ENCODE peak calls at places on chromosomes 13 and 19, in five cellular contexts. U, X, G, B and D are unnamed samples.
A peak's percentile ranks its signal among the peaks of the same experiment; 100 is the strongest.

GRCh38 chr13:23288564-23288963 is 107.8 kb downstream of the SGCG start:
- DNase-seq in B (no peak), X (no peak), G (no peak), U (no peak), D (no peak)

GRCh38 chr19:1699386-1699785 is 47.0 kb upstream of the TCF3 start:
- DNase-seq in G (peak; percentile 66), B (no peak), U (no peak), X (no peak), D (no peak)

GRCh38 chr13:106507560-106508274 is 27.7 kb downstream of the EFNB2 start:
- DNase-seq in X (no peak), B (no peak), U (peak; percentile 1), G (no peak), D (no peak)

GRCh38 chr13:34748078-34748477 is 194.0 kb upstream of the NBEA start:
- DNase-seq in B (peak; percentile 54), G (no peak), U (no peak), X (no peak), D (peak; percentile 45)

GRCh38 chr13:88223958-88224357 is 552.8 kb downstream of the SLITRK5 start:
- DNase-seq in X (no peak), G (no peak), U (no peak), B (no peak), D (no peak)

GRCh38 chr19:18440421-18440877 is 2.5 kb upstream of the ISYNA1 start:
- DNase-seq in X (no peak), G (peak; percentile 22), B (no peak), U (peak; percentile 57), D (peak; percentile 60)

GRCh38 chr13:49371943-49372636 is 71.8 kb downstream of the CAB39L start:
- DNase-seq in U (peak; percentile 86), G (no peak), X (no peak), B (no peak), D (no peak)

GRCh38 chr19:21128901-21129698 is 12.7 kb upstream of the ZNF431 start:
- DNase-seq in U (peak; percentile 17), G (no peak), B (peak; percentile 34), X (no peak), D (no peak)

GRCh38 chr13:49436890-49437289 is 7.0 kb downstream of the CAB39L start:
- DNase-seq in B (peak; percentile 43), G (no peak), U (no peak), X (no peak), D (peak; percentile 69)

GRCh38 chr13:106011600-106011999 is 523.9 kb downstream of the EFNB2 start:
- DNase-seq in B (no peak), G (no peak), X (no peak), U (no peak), D (no peak)

GRCh38 chr19:39599116-39599515 is 3.2 kb upstream of the LGALS13 start:
- DNase-seq in U (peak; percentile 30), X (no peak), B (peak; percentile 16), G (no peak), D (no peak)

GRCh38 chr19:12969292-12969988 is at the start of gene DAND5:
- DNase-seq in U (no peak), G (no peak), B (peak; percentile 81), X (no peak), D (no peak)

GRCh38 chr13:29538625-29538976 is 56.9 kb downstream of the SLC7A1 start:
- DNase-seq in B (no peak), U (no peak), X (no peak), G (no peak), D (no peak)

GRCh38 chr13:47064381-47064780 is 167.5 kb upstream of the HTR2A start:
- DNase-seq in U (no peak), X (no peak), B (no peak), G (no peak), D (no peak)

GRCh38 chr19:40807147-40808020 is 8.4 kb downstream of the EGLN2 start:
- DNase-seq in X (no peak), G (no peak), B (no peak), U (peak; percentile 49), D (no peak)

GRCh38 chr13:46844431-46844830 is 47.5 kb upstream of the ESD start:
- DNase-seq in X (no peak), U (no peak), B (no peak), G (no peak), D (no peak)

GRCh38 chr13:112619730-112620639 is 32.0 kb upstream of the TUBGCP3 start:
- DNase-seq in B (peak; percentile 48), U (no peak), X (no peak), G (no peak), D (no peak)

GRCh38 chr19:17234911-17235617 is 9.0 kb downstream of the OCEL1 start:
- DNase-seq in X (no peak), U (no peak), B (peak; percentile 60), G (peak; percentile 91), D (peak; percentile 74)

GRCh38 chr19:51598159-51598915 is 27.3 kb downstream of the ZNF175 start:
- DNase-seq in G (peak; percentile 76), U (no peak), X (no peak), B (peak; percentile 31), D (no peak)

GRCh38 chr13:51832471-51833152 is 12.4 kb downstream of the TMEM272 start:
- DNase-seq in B (no peak), X (no peak), U (no peak), G (no peak), D (no peak)

GRCh38 chr19:5935473-5936307 is 21.6 kb downstream of the CAPS start:
- DNase-seq in B (no peak), U (no peak), X (no peak), G (no peak), D (no peak)

GRCh38 chr19:54424201-54424600 is 8.9 kb downstream of the TTYH1 start:
- DNase-seq in X (no peak), G (peak; percentile 67), B (no peak), U (no peak), D (no peak)

GRCh38 chr19:54421521-54421920 is 6.3 kb downstream of the TTYH1 start:
- DNase-seq in G (no peak), X (no peak), U (no peak), B (no peak), D (no peak)

GRCh38 chr19:54421169-54421516 is 5.9 kb downstream of the TTYH1 start:
- DNase-seq in G (no peak), X (no peak), U (no peak), B (no peak), D (no peak)

GRCh38 chr19:54420383-54421168 is 5.3 kb downstream of the TTYH1 start:
- DNase-seq in G (peak; percentile 56), B (peak; percentile 94), U (peak; percentile 97), X (no peak), D (peak; percentile 42)

GRCh38 chr19:54422136-54422535 is 6.9 kb downstream of the TTYH1 start:
- DNase-seq in G (peak; percentile 70), B (no peak), U (no peak), X (no peak), D (no peak)
- H3K27me3 ChIP-seq in G (peaks cover 20% of the 10 kb centered on the region), B (no peaks in the 10 kb centered on the region), U (no peaks in the 10 kb centered on the region), X (no peaks in the 10 kb centered on the region), D (no peaks in the 10 kb centered on the region)

DNA sequence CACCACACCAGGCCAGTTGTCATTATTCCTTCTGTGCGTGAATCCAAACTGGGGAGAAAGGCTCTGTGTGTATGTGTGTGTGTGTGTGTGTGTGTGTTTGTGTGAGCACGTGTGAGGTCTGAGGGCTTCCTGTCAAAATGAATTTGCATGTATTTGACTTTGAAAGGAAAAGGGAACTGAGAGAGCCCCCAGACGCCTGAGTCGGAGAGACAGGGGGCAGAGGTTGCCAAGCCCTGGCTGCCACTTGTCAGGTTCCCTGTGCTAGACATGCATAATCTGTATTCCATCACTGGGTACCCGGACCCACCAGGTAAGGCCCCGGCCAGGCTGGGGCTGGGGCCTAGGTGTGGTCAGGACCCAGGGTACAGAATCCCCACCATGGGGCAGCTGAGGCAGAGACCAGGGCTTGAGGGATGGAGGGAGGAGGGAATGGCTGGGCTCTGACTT is at the start of gene CLEC17A:
- DNase-seq in B (no peak), X (no peak), U (no peak), G (no peak), D (no peak)
- TF ChIP-seq POLR2A in B (no peak), X (no peak), U (no peak), G (no peak), D (no peak)

GRCh38 chr13:99605417-99606321 is 104.4 kb downstream of the TM9SF2 start:
- DNase-seq in U (peak; percentile 78), X (no peak), B (peak; percentile 61), G (peak; percentile 45), D (peak; percentile 48)
- TF ChIP-seq CTCF in U (peak; percentile 49), X (no peak), B (no peak), G (no peak), D (no peak)

DNA sequence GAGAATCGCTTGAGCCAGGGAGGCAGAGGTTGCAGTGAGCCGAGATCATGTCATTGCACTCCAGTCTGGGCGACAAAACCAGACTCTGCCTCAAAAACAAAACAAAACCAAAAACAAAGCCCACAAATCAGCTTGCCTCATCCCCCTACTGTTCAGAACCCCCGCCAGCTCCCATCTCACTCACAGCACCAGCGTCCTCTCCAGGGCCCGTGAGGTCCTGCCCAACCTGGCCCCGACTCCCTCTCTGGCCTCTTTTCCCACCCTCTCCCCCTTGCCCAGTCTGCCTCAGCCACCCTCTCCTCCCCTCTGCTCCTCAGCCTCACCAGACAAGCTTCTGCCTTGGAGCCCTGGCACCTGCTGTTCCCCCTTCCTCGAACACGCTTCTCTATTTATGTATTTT is 3.8 kb downstream of the SLC8A2 start:
- DNase-seq in G (no peak), B (no peak), X (no peak), U (no peak), D (no peak)
- H3K27me3 ChIP-seq in G (peaks cover 27% of the 10 kb centered on the region), B (no peaks in the 10 kb centered on the region), X (no peaks in the 10 kb centered on the region), U (peaks cover 60% of the 10 kb centered on the region), D (peaks cover 2% of the 10 kb centered on the region)

DNA sequence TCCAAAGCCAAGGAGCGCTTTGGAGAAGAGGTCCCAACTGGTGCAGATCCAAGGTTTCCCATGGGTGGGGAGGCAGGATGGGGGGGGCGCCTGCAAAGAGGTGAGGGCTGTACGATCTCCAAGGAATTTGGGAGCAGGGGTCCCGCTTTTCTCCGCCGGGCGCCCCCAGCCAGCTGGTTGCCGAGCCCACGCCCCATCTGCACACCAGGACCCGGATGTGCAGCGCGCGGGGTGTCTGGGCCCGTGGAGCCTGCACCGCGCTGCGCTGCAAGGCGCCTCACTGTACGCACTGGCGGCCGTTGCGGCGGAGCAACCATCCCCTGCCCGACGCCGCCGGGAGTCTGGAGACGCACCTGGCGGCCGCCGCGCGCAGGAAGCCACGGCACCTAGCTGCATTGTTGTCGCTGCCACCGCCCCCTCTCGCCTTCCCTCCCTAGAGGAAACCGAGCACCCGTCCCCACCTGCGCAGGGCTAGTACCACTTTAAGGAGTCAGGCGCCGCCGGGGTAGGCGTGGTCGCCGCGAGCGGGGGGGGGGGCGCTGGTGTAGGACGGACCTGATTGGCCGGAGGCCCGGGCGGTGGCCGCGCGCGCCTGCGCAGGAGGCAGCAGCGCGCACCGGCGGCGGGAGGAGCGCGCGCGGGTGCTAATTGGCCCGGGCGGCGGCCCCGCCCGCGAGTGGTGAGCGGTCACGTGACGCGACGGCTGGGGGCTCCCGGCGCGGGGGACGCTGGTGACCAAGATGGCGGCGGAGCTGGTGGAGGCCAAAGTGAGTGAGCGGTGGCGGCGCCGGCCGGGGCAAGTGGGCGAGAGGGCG is at the start of gene PIAS4:
- DNase-seq in U (peak; percentile 87), G (peak; percentile 100), B (peak; percentile 96), X (peak; percentile 95), D (peak; percentile 95)
- TF ChIP-seq POLR2A in U (peak; percentile 55), G (no peak), B (no peak), X (no peak), D (peak; percentile 33)

DNA sequence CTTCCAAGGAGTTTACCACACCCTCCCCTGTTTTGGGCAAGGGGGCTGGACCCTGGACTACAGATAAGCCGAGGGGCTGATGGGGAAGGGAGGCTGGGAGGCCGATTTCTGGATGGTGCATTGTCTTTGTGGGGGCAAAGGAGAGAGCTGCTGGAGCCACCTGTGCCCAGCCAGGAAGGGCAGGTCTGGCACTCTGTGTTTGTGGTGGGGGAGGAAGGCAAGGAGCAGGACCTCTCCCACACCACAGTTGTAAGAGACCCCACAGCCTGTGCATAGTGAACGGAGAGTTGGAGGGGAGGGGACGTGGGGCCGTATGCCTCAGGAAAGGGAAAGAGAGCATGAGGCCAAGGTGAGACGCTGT is 16.0 kb upstream of the PRR19 start:
- DNase-seq in U (no peak), B (no peak), X (no peak), G (no peak), D (no peak)
- TF ChIP-seq CTCF in U (no peak), B (no peak), X (no peak), G (no peak), D (no peak)